ENCODE peak calls at places on chromosomes 1 and 21, in five cellular contexts. O, H, D, E and T are unnamed samples.

GRCh38 chr1:78624035-78624434 is 3.8 kb downstream of the IFI44L start:
- DNase-seq in H (no peak), E (no peak), O (no peak), D (no peak), T (peak)

GRCh38 chr1:213724640-213725536 is 262.9 kb upstream of the PROX1 start:
- DNase-seq in H (no peak), O (peak), E (peak), D (peak), T (no peak)

GRCh38 chr21:35974801-35975200 is 85.5 kb downstream of the SETD4 start:
- DNase-seq in E (no peak), D (peak), H (no peak), O (peak), T (no peak)

GRCh38 chr1:181423301-181423918 is 59.9 kb upstream of the CACNA1E start:
- DNase-seq in E (peak), O (peak), H (no peak), D (peak), T (no peak)

GRCh38 chr1:150022357-150022756 is 11.8 kb upstream of the OTUD7B start:
- DNase-seq in O (peak), D (no peak), E (no peak), H (no peak), T (no peak)

GRCh38 chr1:224205438-224205840 is 22.4 kb downstream of the DEGS1 start:
- DNase-seq in O (peak), H (no peak), E (no peak), D (peak), T (no peak)

GRCh38 chr1:210815641-210816040 is 318.3 kb downstream of the KCNH1 start:
- DNase-seq in E (no peak), H (no peak), D (no peak), O (no peak), T (no peak)

GRCh38 chr1:91440845-91441244 is 36.2 kb upstream of the HFM1 start:
- DNase-seq in O (peak), H (no peak), D (peak), E (no peak), T (no peak)

GRCh38 chr1:47870946-47871750 is 126.0 kb downstream of the TRABD2B start:
- DNase-seq in O (no peak), H (no peak), E (no peak), D (no peak), T (no peak)

GRCh38 chr1:156308078-156308477 is 9.0 kb upstream of the VHLL start:
- DNase-seq in E (no peak), H (no peak), D (no peak), O (no peak), T (no peak)

GRCh38 chr21:33522950-33523349 is 19.0 kb downstream of the GART start:
- DNase-seq in H (no peak), D (no peak), O (no peak), E (no peak), T (no peak)